ENCODE peak calls at places on chromosomes 16 and 17, in six cellular contexts. M is lower lobe of right lung, A is psoas muscle, X is K562, K is heart right ventricle, R is PC-3. T is an unnamed sample.

GRCh38 chr16:81752225-81752875 is 26.7 kb upstream of the PLCG2 start:
- DNase-seq in M (peak), A (peak), X (peak), K (peak), R (no peak), T (no peak)

GRCh38 chr17:63740464-63741181 is 976 bp downstream of the STRADA start:
- DNase-seq in M (no peak), A (no peak), X (no peak), K (no peak), R (peak), T (no peak)

GRCh38 chr16:17305694-17306093 is 165.1 kb downstream of the XYLT1 start:
- DNase-seq in M (no peak), A (no peak), X (no peak), K (no peak), R (no peak), T (no peak)

GRCh38 chr17:45381001-45381400 is 51.7 kb downstream of the ARHGAP27 start:
- DNase-seq in M (peak), A (no peak), X (no peak), K (no peak), R (no peak), T (no peak)

GRCh38 chr17:44269118-44269794 is 1.3 kb upstream of the SLC4A1 start:
- DNase-seq in M (no peak), A (no peak), X (peak), K (no peak), R (no peak), T (no peak)

GRCh38 chr16:66437391-66437945 is 10.4 kb downstream of the BEAN1 start:
- DNase-seq in M (no peak), A (no peak), X (no peak), K (no peak), R (no peak), T (no peak)

GRCh38 chr16:71431176-71431575 is 10.7 kb downstream of the TLE7 start:
- DNase-seq in M (no peak), A (no peak), X (no peak), K (no peak), R (no peak), T (no peak)

GRCh38 chr17:43958953-43959352 is 5.2 kb upstream of the PYY start:
- DNase-seq in M (no peak), A (no peak), X (no peak), K (no peak), R (peak), T (no peak)

GRCh38 chr17:77481476-77482374 is 341.0 kb downstream of the SEC14L1 start:
- DNase-seq in M (no peak), A (no peak), X (no peak), K (no peak), R (no peak), T (no peak)

GRCh38 chr17:78960945-78961344 is 18.8 kb downstream of the LGALS3BP start:
- DNase-seq in M (peak), A (peak), X (no peak), K (peak), R (no peak), T (no peak)

GRCh38 chr17:9728564-9728963 is 62.8 kb downstream of the DHRS7C start:
- DNase-seq in M (no peak), A (no peak), X (no peak), K (no peak), R (no peak), T (no peak)

GRCh38 chr17:9726291-9726690 is 65.1 kb downstream of the DHRS7C start:
- DNase-seq in M (no peak), A (no peak), X (no peak), K (no peak), R (no peak), T (no peak)

GRCh38 chr17:9728005-9728404 is 63.4 kb downstream of the DHRS7C start:
- DNase-seq in M (no peak), A (no peak), X (no peak), K (no peak), R (no peak), T (no peak)

GRCh38 chr17:9729034-9729650 is 62.2 kb downstream of the DHRS7C start:
- DNase-seq in M (no peak), A (no peak), X (peak), K (no peak), R (peak), T (peak)

DNA sequence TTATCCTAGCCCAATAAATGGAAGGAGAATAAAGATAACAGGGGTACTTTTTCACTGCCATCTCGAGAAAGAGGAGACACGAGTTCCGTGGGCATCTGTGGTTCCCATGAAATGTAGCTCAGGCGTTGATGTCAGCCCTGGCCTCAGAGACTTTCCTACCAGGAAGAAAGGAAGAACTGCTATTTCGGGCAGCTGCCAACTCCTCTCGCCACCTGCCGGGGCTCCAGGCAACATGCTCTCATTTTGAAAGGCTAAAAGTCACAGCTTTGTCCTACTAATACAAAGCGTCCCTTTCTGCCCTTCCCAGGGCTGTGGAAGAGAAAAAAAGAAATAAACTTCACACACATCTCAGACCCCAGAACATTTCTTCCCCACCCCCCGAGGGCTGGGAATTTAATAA is 65.8 kb downstream of the DHRS7C start:
- DNase-seq in M (no peak), A (no peak), X (no peak), K (no peak), R (no peak), T (no peak)
- H3K4me3 ChIP-seq in M (no peak), A (no peak), X (no peak), K (no peak), R (no peak), T (no peak)

GRCh38 chr17:62668091-62668804 is 40.8 kb downstream of the MRC2 start:
- DNase-seq in M (peak), A (no peak), X (no peak), K (no peak), R (peak), T (peak)
- H3K27ac ChIP-seq in M (no peak), A (no peak), X (no peak), K (no peak), R (no peak), T (no peak)

DNA sequence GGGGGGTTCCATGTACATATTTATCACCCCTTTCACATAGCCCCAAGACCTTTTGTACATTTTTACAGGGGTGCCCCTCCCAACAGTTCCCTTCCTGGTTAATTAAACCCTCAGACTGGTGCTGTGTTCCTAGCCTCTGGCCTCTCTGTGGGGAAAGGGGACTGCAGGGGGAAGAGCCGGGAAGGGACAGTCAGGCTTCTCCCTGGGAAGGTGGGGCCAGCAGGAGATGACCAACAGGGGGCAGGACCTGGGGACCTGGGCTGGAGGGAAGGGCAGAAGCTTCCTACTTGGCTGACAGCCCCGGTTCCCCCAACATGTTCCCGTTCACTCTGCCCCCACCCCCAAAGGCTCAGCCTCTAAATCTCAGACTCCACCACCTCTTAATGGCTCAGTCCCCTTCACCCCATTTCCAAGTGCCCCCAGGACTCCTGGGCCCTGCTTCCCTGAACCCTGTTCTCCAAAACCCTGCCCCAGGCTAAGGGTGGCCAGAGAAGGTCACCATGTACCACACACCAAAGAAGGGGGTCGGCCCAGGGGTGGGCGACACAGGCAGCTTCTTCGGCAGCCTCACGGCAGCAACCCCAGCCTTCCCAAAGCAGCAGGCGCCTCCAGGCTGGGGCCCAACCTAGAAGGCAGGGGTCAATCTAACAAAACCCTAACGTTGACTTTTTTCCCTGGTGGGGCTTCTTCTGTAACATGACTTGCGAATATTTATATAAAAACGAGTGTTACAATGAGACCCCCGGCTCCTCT is 12.0 kb downstream of the FBRS start:
- DNase-seq in M (no peak), A (no peak), X (no peak), K (no peak), R (no peak), T (no peak)
- TF ChIP-seq CTCF in M (no peak), A (no peak), X (peak), K (no peak), R (no peak), T (no peak)

GRCh38 chr17:21288581-21289017 is 4.1 kb downstream of the MAP2K3 start:
- DNase-seq in M (no peak), A (no peak), X (no peak), K (no peak), R (peak), T (no peak)
- H3K4me3 ChIP-seq in M (peak), A (peak), X (no peak), K (no peak), R (peak), T (peak)

DNA sequence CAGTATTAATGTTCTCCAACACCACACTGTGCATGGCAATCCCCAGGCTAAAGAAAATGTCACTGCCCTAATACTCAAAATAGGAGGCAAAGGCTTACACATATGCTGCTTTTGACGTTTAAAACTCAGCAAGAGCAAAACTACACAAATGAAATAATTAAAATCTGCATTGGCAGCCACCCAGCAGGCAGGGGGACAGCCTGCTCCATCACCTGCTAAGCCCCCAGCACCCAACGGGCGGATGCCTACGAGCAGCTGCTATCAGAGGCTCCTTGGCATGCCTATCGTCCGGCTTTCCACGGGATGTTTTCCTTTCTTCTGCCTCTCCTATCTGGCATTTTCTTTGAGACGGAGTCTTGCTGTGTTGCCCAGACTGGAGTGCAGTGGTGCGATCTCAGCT is 337.5 kb downstream of the SOX9 start:
- DNase-seq in M (no peak), A (no peak), X (no peak), K (no peak), R (no peak), T (no peak)
- H3K27ac ChIP-seq in M (no peak), A (no peak), X (no peak), K (no peak), R (no peak), T (no peak)

GRCh38 chr16:2006317-2006716 is 3.3 kb downstream of the ZNF598 start:
- DNase-seq in M (no peak), A (no peak), X (no peak), K (no peak), R (no peak), T (no peak)
- TF ChIP-seq CTCF in M (no peak), A (no peak), X (no peak), K (no peak), R (no peak), T (no peak)

GRCh38 chr16:75261590-75262078 is 10.2 kb upstream of the BCAR1 start:
- DNase-seq in M (no peak), A (no peak), X (no peak), K (no peak), R (no peak), T (no peak)

GRCh38 chr16:75263291-75263962 is 12.0 kb upstream of the BCAR1 start:
- DNase-seq in M (no peak), A (no peak), X (no peak), K (no peak), R (no peak), T (no peak)

GRCh38 chr16:75262800-75263127 is 11.3 kb upstream of the BCAR1 start:
- DNase-seq in M (no peak), A (no peak), X (no peak), K (no peak), R (no peak), T (no peak)

GRCh38 chr16:75260856-75261589 is 9.6 kb upstream of the BCAR1 start:
- DNase-seq in M (no peak), A (no peak), X (no peak), K (no peak), R (no peak), T (no peak)

DNA sequence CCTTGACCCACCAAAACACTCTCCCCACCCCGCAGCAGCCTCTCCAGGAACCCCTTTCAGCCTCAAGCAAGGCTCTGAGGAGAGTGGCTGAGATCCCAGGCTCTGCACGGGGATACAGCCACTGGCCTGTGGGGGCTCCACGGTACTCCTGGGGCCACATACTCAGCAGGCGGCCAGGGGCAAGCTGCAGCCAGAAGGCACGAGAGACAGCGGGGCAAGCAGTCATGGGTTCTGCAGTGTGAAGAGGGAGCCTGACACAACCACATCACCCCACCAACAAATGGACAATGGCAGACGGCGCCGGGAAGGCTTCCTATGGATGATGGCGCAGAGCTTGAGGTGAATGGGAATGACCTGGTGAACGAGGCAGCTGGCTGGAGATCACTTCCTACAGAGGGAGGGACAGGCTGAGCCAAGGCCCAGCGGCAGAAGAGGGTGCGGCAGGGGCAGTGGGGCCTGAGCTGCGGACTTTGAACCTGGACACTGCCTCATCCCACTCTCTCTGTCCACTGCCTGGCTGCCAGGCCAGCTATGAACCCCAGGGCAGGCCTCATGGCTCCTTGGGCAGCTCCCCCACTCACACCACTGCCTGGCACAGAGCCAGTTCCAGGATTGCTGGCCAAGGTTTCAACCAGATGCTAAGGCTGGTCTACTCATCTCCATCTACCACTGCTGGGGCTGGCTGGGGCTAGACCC is 10.8 kb upstream of the BCAR1 start:
- DNase-seq in M (no peak), A (peak), X (no peak), K (peak), R (no peak), T (no peak)
- H3K4me3 ChIP-seq in M (peak), A (peak), X (no peak), K (no peak), R (no peak), T (no peak)